ENCODE peak calls at places on chromosomes 12 and 14, in four cellular contexts. L is GM23338, I is upper lobe of left lung, F is HL-60. C is an unnamed sample.

GRCh38 chr12:120598674-120599463 is 17.7 kb upstream of the POP5 start:
- DNase-seq in I (peak), L (no peak), F (no peak), C (peak)

GRCh38 chr12:101803978-101804377 is 26.8 kb downstream of the GNPTAB start:
- DNase-seq in L (no peak), F (no peak), I (no peak), C (no peak)

GRCh38 chr12:41486718-41487117 is 298.6 kb downstream of the PDZRN4 start:
- DNase-seq in F (no peak), L (peak), I (no peak), C (no peak)

GRCh38 chr14:99333841-99334240 is 61.8 kb upstream of the BCL11B start:
- DNase-seq in I (no peak), F (no peak), L (no peak), C (no peak)

GRCh38 chr14:79896009-79896408 is 315.3 kb downstream of the DIO2 start:
- DNase-seq in F (no peak), I (no peak), L (no peak), C (no peak)

GRCh38 chr12:116710367-116710766 is 27.5 kb downstream of the SPRING1 start:
- DNase-seq in L (no peak), F (no peak), I (no peak), C (no peak)

GRCh38 chr12:15599266-15600037 is 189.7 kb downstream of the EPS8 start:
- DNase-seq in L (no peak), F (no peak), I (peak), C (no peak)

GRCh38 chr12:107794451-107794850 is 19.9 kb downstream of the ASCL4 start:
- DNase-seq in L (no peak), I (no peak), F (no peak), C (no peak)

GRCh38 chr14:104827173-104828055 is 26.5 kb downstream of the ZBTB42 start:
- DNase-seq in I (peak), F (no peak), L (peak), C (peak)

GRCh38 chr12:95600567-95600966 is 49.3 kb upstream of the USP44 start:
- DNase-seq in I (no peak), L (no peak), F (no peak), C (no peak)

GRCh38 chr14:76101384-76101783 is 50.3 kb upstream of the GPATCH2L start:
- DNase-seq in L (no peak), F (no peak), I (no peak), C (no peak)

GRCh38 chr14:59208224-59208814 is 19.9 kb downstream of the DAAM1 start:
- DNase-seq in I (no peak), L (no peak), F (no peak), C (no peak)

GRCh38 chr14:80465541-80466220 is 254.4 kb upstream of the DIO2 start:
- DNase-seq in I (no peak), F (no peak), L (no peak), C (no peak)

GRCh38 chr14:100193417-100194357 is 34.2 kb upstream of the DEGS2 start:
- DNase-seq in F (no peak), I (no peak), L (no peak), C (no peak)

GRCh38 chr12:19288603-19289244 is 150.6 kb upstream of the AEBP2 start:
- DNase-seq in I (no peak), F (no peak), L (peak), C (no peak)

GRCh38 chr12:81626406-81626805 is 132.7 kb downstream of the PPFIA2 start:
- DNase-seq in I (no peak), L (no peak), F (no peak), C (no peak)

GRCh38 chr14:76784266-76784874 is 23.1 kb downstream of the VASH1 start:
- DNase-seq in L (no peak), I (no peak), F (no peak), C (peak)

GRCh38 chr12:118034429-118035193 is 18.1 kb downstream of the RFC5 start:
- DNase-seq in F (no peak), L (peak), I (no peak), C (no peak)

GRCh38 chr12:88471641-88472040 is 108.6 kb downstream of the KITLG start:
- DNase-seq in L (peak), I (no peak), F (no peak), C (no peak)

GRCh38 chr12:123808167-123808566 is 46.1 kb downstream of the DNAH10 start:
- DNase-seq in L (peak), I (no peak), F (no peak), C (no peak)

GRCh38 chr14:57261604-57262003 is 7.1 kb downstream of the EXOC5 start:
- DNase-seq in I (no peak), L (no peak), F (no peak), C (no peak)

GRCh38 chr12:45509621-45510020 is 219.9 kb upstream of the ARID2 start:
- DNase-seq in L (no peak), F (no peak), I (no peak), C (no peak)

GRCh38 chr14:62988967-62989366 is 56.3 kb downstream of the KCNH5 start:
- DNase-seq in L (no peak), F (no peak), I (no peak), C (no peak)

GRCh38 chr12:56004211-56004610 is 7.1 kb downstream of the SUOX start:
- DNase-seq in I (no peak), F (no peak), L (no peak), C (no peak)

GRCh38 chr12:56011509-56012090 is 9.2 kb upstream of the IKZF4 start:
- DNase-seq in F (no peak), I (no peak), L (no peak), C (no peak)

GRCh38 chr12:56010112-56010570 is 10.7 kb upstream of the IKZF4 start:
- DNase-seq in I (no peak), F (no peak), L (no peak), C (no peak)

GRCh38 chr12:56007892-56008471 is 10.9 kb downstream of the SUOX start:
- DNase-seq in L (no peak), I (no peak), F (no peak), C (no peak)

DNA sequence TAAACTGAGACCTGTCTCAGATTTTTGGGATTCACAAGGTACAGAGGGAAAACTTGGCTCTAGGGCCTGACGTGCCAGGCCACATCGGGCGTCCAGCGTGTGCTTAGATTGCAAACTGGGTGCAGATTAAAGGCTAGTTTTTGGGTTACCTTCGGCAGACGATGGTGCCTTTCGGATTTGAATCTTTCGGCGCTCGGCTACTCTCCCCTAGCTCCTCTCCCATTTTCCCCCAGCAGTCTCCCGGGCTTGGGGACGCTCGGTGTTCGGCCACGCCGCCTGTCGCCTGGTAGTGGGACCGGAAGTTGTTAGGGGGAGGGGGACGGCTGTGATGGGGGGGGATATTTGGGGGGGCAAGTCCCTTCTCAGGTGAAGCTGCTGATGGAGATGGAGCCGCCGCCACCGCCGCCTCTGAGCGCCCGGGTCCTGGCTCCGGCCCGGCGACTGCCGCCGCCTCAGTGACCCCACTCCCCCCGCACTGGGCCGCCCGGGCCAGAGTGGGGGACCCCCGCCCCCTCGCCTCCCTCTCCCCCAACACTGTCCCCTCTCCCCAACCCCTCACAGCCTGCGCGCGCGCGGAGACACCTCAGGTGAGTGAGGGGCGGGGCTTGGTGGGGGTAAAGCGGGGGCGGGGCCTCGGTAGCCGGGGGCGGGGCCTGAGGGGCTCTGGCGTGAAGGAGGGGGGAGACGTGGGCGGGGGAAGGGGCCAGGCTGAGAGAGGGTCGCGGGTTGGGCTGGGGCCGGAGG is 10.2 kb downstream of the SUOX start:
- DNase-seq in I (peak), L (peak), F (no peak), C (peak)
- TF ChIP-seq POLR2AphosphoS5 in I (no peak), L (peak), F (no peak), C (peak)

GRCh38 chr12:93019240-93019910 is 90.3 kb upstream of the EEA1 start:
- DNase-seq in L (no peak), I (no peak), F (no peak), C (no peak)

GRCh38 chr12:93018610-93019009 is 89.5 kb upstream of the EEA1 start:
- DNase-seq in F (no peak), I (no peak), L (no peak), C (no peak)

GRCh38 chr12:93016752-93017350 is 87.8 kb upstream of the EEA1 start:
- DNase-seq in F (no peak), L (no peak), I (no peak), C (no peak)

GRCh38 chr12:93019911-93020224 is 90.8 kb upstream of the EEA1 start:
- DNase-seq in L (no peak), I (no peak), F (no peak), C (peak)

DNA sequence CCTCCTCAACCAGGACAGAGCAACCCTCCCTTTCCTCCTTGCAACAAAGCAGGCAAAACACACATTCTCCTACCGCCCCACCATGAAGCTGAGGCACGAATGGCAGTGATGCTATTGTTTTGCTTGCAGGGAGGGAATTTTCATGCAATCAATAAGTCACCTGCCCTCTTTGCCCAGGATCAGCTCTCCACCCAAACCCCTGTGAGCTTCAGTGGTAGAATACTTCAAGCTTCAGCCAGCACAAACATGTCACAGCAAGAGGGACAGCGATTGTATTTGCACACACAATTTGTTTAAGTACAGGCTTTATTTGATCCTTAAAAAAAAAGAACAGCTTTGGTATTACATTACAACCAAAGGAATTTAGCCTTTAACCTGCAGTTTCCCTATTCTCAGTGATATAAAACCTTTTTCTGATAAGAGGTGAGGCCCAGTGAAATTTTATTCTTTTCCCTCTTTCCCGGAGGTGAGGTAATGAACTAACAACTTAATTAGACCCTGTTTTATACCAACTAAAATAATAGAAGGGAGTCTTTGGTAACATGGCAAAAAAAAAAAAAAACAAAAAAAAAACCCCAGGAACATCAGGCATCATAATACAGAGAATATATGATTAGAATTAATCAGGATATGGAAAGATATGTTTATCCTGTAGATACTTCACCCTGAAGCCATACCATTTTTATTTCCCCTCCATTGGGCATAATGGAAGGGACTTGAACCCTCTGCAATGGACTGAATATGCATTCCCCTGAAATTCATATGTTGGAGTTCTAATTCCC is 87.1 kb upstream of the EEA1 start:
- DNase-seq in F (no peak), I (no peak), L (no peak), C (peak)
- TF ChIP-seq POLR2AphosphoS5 in F (no peak), I (no peak), L (no peak), C (peak)

DNA sequence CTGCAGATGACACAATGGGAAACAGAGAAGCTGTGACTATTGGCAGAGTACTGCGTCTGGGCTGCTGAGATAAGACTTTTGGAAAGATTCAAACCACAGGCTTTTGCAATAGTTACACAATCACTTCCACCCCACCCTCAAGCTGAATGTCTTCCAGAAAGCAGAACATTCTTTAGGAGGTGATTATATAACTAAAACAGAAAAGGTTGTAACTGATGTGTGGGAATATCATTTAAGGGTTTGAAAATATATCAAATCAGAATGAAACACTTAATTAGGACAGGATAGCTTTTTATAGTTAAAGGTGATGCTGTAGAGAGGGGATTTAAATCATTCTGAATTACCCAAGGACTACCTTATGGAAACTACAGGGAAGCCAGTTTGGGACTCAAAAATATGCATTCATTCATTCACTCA is 75.2 kb upstream of the TMPO start:
- DNase-seq in L (no peak), F (peak), I (peak), C (peak)
- TF ChIP-seq POLR2AphosphoS5 in L (no peak), F (peak), I (peak), C (no peak)

DNA sequence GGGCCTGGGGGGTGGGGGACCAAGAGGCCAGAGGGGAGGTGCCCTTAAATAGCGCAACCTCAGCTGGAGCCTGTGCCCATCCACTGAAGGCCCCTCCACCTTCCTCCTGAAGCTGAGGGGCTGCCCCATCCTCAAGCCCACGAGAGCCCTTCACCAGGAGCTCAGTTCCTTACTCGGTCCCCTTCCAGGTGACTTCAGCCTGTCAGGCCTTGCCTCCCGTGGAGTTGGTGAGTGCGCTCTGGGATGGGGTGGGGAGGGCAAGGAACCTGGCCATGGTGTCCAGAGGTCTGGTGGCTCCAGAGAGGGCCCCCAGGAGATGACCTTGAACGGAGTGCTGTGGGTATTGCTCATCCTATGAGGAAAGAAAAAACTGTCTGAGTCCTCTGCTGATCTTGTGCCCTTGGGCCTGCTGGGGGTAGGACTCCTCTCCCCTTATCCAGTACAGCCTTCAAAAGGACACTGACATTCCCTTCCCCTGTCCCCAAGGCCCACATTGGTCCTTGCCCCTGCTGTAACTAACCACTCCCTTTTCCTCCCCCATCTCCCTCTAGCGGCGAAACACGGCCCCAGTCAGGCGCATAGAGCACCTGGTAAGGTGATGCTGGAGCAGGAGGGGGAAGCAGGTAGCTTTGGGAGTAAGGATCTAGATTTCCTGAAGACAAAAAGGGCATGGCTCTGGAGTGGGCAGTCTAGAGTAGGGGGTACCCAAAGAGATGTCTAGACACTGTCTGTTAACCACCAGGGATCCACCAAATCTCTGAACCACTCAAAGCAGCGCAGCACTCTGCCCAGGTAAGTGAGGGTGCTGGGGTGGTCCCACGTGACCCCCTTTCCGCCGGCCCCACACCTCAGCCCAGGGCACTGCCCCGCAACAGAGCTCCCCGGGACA is 3.6 kb downstream of the TNS2 start:
- DNase-seq in I (peak), L (peak), F (no peak), C (peak)
- TF ChIP-seq POLR2AphosphoS5 in I (no peak), L (no peak), F (no peak), C (peak)

DNA sequence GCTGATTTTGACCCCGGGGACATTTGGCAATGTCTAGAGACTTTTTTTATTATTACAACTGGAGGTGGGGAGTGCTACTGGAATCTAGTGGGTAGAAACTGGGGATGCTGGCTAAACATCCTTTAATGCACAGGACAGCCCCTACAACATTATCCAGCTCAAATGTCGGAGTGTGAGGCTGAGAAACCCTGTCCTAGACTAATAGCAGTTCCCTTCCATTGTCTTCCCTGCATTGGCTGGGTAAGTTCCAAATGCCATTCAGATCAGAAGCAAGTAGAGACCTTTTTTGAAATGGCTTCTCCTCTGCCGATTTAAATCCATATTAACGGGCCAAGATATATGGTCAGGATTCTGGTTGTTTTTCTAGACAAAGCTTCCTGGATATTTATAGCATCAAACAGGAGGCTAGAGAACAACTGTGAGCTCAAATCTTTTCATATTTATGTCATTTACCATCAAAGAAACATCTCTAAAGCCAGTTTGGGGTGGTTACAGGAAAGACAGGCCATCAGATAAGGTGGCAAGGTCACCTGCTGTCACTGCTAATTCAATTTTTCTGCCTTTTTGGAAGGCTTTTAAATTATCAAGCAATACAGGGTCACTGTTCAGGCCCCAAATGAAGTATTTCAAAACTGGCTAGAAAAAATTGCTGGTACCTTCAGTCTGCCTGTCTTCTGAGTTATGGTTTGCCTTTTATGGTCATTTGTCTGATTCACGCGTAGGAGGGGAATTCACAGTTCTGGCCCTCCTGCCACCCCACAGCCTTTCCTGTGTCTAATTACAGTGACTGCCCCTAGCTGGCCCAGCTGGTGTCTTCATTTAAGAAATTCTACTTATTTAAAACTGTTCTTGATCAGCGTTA is 20.1 kb upstream of the AKAP5 start:
- DNase-seq in F (no peak), I (no peak), L (no peak), C (no peak)
- TF ChIP-seq POLR2AphosphoS5 in F (no peak), I (no peak), L (no peak), C (no peak)

DNA sequence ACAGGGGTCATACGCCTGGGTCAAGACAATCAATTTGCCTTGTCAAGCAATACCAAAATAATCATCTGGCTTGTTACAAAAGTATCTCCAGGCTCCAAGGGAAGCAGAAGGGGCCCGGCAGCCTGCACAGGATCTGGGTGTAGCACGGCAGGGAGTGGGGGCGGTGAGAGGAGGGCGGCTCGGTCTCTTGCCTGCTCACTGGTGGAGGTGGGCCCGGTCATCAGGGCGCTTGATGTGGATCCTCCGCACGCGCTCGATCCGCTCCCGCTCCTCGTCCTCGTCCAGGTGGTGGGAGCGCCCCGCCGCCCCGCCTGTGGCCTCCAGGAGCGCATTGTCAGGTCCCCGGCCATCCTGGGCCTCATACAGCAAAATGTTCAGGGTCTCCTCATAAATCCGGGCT is 25.7 kb downstream of the KCTD10 start:
- DNase-seq in I (no peak), L (no peak), F (no peak), C (no peak)
- TF ChIP-seq POLR2AphosphoS5 in I (no peak), L (no peak), F (no peak), C (no peak)

GRCh38 chr14:61651355-61651754 is 44.0 kb upstream of the HIF1A start:
- DNase-seq in F (no peak), L (no peak), I (no peak), C (no peak)

GRCh38 chr14:61652526-61653262 is 42.6 kb upstream of the HIF1A start:
- DNase-seq in I (no peak), L (no peak), F (no peak), C (no peak)

GRCh38 chr14:61655777-61656176 is 39.5 kb upstream of the HIF1A start:
- DNase-seq in L (no peak), F (no peak), I (no peak), C (no peak)

GRCh38 chr14:61654026-61654425 is 41.3 kb upstream of the HIF1A start:
- DNase-seq in F (no peak), I (no peak), L (no peak), C (no peak)

GRCh38 chr14:61653507-61653906 is 41.8 kb upstream of the HIF1A start:
- DNase-seq in F (no peak), I (peak), L (no peak), C (no peak)
- TF ChIP-seq POLR2AphosphoS5 in F (no peak), I (peak), L (no peak), C (peak)

GRCh38 chr14:95480109-95480886 is 36.2 kb downstream of the SYNE3 start:
- DNase-seq in I (peak), F (no peak), L (no peak), C (no peak)
- TF ChIP-seq POLR2AphosphoS5 in I (no peak), F (no peak), L (no peak), C (no peak)

C was measured in stomach.